ENCODE peak calls at places on chromosomes 4 and X, in four cellular contexts. O is Panc1, K is mesothelial cell of epicardium, X is NB4. E is an unnamed sample.

GRCh38 chrX:115449742-115450141 is 111.2 kb upstream of the PLS3 start:
- DNase-seq in O (no peak), K (no peak), X (no peak), E (no peak)

GRCh38 chr4:176981074-176981473 is 188.4 kb upstream of the VEGFC start:
- DNase-seq in O (no peak), K (no peak), X (peak), E (no peak)

GRCh38 chr4:139392797-139393196 is 61.1 kb upstream of the RAB33B start:
- DNase-seq in O (no peak), K (no peak), X (no peak), E (no peak)

GRCh38 chr4:5137226-5137625 is 85.9 kb downstream of the STK32B start:
- DNase-seq in O (no peak), K (no peak), X (no peak), E (no peak)

GRCh38 chrX:102067966-102068723 is 57.3 kb upstream of the TCEAL2 start:
- DNase-seq in O (peak), K (no peak), X (peak), E (peak)

GRCh38 chr4:814312-814850 is 11.5 kb downstream of the CPLX1 start:
- DNase-seq in O (no peak), K (no peak), X (no peak), E (no peak)

GRCh38 chrX:77493677-77494553 is 46.7 kb downstream of the FGF16 start:
- DNase-seq in O (no peak), K (peak), X (peak), E (peak)

GRCh38 chr4:158016511-158016910 is 156.3 kb downstream of the GASK1B start:
- DNase-seq in O (no peak), K (no peak), X (no peak), E (no peak)

GRCh38 chr4:10810411-10810810 is 125.8 kb upstream of the CLNK start:
- DNase-seq in O (no peak), K (no peak), X (no peak), E (no peak)

GRCh38 chr4:83241132-83241531 is 43.5 kb downstream of the COQ2 start:
- DNase-seq in O (no peak), K (no peak), X (no peak), E (no peak)

GRCh38 chr4:91025240-91026173 is 898.3 kb downstream of the CCSER1 start:
- DNase-seq in O (no peak), K (no peak), X (no peak), E (no peak)

GRCh38 chrX:39905475-39905889 is 192.3 kb downstream of the BCOR start:
- DNase-seq in O (no peak), K (no peak), X (no peak), E (no peak)

GRCh38 chrX:41596586-41596985 is 92.2 kb upstream of the GPR34 start:
- DNase-seq in O (no peak), K (no peak), X (no peak), E (no peak)

GRCh38 chrX:71910526-71911022 is at the start of gene NHSL2:
- DNase-seq in O (no peak), K (peak), X (no peak), E (peak)

GRCh38 chr4:42965326-42965725 is 72.8 kb downstream of the GRXCR1 start:
- DNase-seq in O (no peak), K (no peak), X (peak), E (no peak)

GRCh38 chr4:73847507-73848182 is 5.5 kb upstream of the PF4V1 start:
- DNase-seq in O (no peak), K (no peak), X (peak), E (no peak)

GRCh38 chr4:6658635-6659075 is 18.2 kb downstream of the MRFAP1 start:
- DNase-seq in O (no peak), K (no peak), X (no peak), E (peak)

GRCh38 chr4:108163352-108163751 is 5.4 kb downstream of the LEF1 start:
- DNase-seq in O (no peak), K (no peak), X (no peak), E (no peak)

GRCh38 chr4:159171287-159171686 is 68.4 kb downstream of the RAPGEF2 start:
- DNase-seq in O (no peak), K (no peak), X (no peak), E (no peak)

GRCh38 chr4:105186701-105187158 is 40.1 kb downstream of the TET2 start:
- DNase-seq in O (no peak), K (no peak), X (no peak), E (peak)

GRCh38 chrX:45889471-45889870 is 655.8 kb downstream of the ZNF674 start:
- DNase-seq in O (no peak), K (no peak), X (no peak), E (no peak)

GRCh38 chr4:94256833-94257232 is 49.2 kb downstream of the SMARCAD1 start:
- DNase-seq in O (no peak), K (no peak), X (peak), E (peak)

GRCh38 chrX:150775569-150776350 is 82.6 kb downstream of the MTMR1 start:
- DNase-seq in O (no peak), K (no peak), X (no peak), E (no peak)

GRCh38 chr4:173537628-173538147 is 7.7 kb upstream of the HAND2 start:
- DNase-seq in O (no peak), K (no peak), X (peak), E (no peak)

GRCh38 chr4:156322592-156322991 is 368.9 kb upstream of the CTSO start:
- DNase-seq in O (peak), K (no peak), X (no peak), E (peak)

GRCh38 chr4:136241221-136241986 is 1290.9 kb downstream of the PCDH18 start:
- DNase-seq in O (no peak), K (no peak), X (no peak), E (no peak)

GRCh38 chrX:96102997-96103396 is 581.6 kb upstream of the DIAPH2 start:
- DNase-seq in O (no peak), K (no peak), X (no peak), E (no peak)

GRCh38 chr4:24816797-24817196 is 21.4 kb downstream of the SOD3 start:
- DNase-seq in O (no peak), K (no peak), X (peak), E (no peak)

GRCh38 chrX:120200851-120201250 is 42.4 kb downstream of the RHOXF2 start:
- DNase-seq in O (no peak), K (no peak), X (no peak), E (no peak)

GRCh38 chrX:141185366-141185765 is 8.4 kb upstream of the LDOC1 start:
- DNase-seq in O (no peak), K (no peak), X (no peak), E (no peak)

GRCh38 chr4:38114435-38114834 is 154.2 kb downstream of the PTTG2 start:
- DNase-seq in O (no peak), K (no peak), X (no peak), E (peak)

GRCh38 chr4:127781303-127782024 is 658 bp upstream of the HSPA4L start:
- DNase-seq in O (no peak), K (peak), X (no peak), E (peak)

DNA sequence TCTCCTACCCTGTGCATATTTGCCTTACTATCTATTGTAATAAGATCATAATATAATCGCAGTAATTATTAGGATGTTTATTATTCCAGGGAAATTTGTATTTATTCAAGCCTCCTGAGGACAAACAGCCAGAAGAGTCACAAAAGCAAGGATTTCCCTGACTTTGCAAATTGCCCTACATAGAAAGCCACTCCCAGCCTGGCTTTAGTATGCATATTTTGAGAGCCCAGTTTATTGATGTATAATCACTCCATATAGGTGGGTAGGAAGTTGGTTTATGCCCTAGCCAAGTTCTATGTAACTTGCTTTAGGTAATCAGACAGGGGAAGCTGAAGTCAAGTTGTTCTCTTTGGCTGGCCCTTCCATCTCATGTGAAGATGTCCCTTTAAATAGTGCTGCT is 70.7 kb upstream of the KIT start:
- DNase-seq in O (no peak), K (no peak), X (no peak), E (no peak)
- TF ChIP-seq CTCF in O (no peak), K (no peak), X (no peak), E (no peak)

DNA sequence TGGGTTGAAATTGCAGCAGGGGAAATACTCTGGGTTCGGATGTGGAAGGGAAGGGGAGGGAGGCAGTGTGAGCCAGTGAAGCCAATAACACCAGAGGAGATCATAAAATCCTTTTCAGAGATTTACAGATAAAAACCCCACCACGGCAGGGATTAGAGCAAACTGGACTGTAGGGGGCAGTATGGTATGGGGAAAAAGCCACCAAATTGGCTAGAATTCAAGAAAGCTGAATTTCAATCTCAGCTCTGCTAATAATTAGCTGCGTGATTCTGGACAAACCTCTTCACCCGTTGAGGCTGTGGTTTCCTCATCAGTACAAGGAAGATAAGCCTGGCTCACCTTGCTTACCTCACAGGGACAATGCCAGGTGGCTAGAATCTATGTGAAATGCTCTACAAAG is 108.1 kb downstream of the ATG4A start:
- DNase-seq in O (no peak), K (no peak), X (peak), E (peak)
- TF ChIP-seq CTCF in O (peak), K (peak), X (peak), E (peak)

GRCh38 chr4:188336891-188337290 is 197.7 kb downstream of the TRIML1 start:
- DNase-seq in O (no peak), K (no peak), X (no peak), E (no peak)

GRCh38 chr4:188346171-188346809 is 207.0 kb downstream of the TRIML1 start:
- DNase-seq in O (no peak), K (no peak), X (no peak), E (no peak)

GRCh38 chr4:188341428-188341827 is 202.2 kb downstream of the TRIML1 start:
- DNase-seq in O (no peak), K (no peak), X (no peak), E (no peak)
- TF ChIP-seq CTCF in O (no peak), K (no peak), X (no peak), E (no peak)

DNA sequence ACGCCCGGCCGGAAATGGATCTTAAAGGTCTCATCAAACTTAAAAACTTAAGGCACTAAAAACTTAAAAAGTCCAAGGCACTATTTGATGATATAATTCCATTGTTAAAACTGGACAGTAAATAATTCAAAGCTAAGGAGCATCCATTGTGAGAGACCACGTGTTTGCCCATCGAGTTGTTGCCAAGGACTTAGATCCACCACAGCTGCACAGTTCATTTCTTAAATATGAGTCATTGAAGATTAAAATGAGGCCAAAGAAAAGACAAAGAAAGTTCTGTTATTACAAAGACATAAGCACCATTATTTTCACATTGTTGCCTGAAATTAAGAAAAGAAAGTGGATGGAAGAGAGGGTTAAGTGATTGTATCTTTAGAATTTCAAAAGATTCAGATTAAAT is 411.5 kb upstream of the FTHL17 start:
- DNase-seq in O (no peak), K (no peak), X (no peak), E (no peak)
- TF ChIP-seq CTCF in O (no peak), K (no peak), X (no peak), E (no peak)

DNA sequence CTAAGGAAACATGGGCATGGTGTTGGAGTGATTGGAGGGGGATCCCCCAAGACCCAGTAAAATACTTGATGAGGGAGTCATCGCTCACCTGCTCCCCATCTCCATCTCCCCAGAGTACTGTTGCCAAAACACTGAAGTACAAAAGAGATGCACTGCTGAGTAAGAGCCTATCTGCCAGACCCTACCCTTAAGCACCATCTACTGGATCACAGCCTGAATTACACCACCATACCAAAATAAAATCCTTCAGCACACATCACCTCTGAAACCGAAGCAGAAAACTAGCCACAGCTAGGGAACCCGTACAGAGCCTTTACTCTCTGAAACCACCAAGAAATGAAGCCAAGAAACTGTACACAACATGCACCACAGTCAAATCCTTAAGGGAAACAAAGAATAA is 466.3 kb upstream of the ACTRT1 start:
- DNase-seq in O (no peak), K (no peak), X (peak), E (peak)
- TF ChIP-seq CTCF in O (peak), K (no peak), X (peak), E (peak)

DNA sequence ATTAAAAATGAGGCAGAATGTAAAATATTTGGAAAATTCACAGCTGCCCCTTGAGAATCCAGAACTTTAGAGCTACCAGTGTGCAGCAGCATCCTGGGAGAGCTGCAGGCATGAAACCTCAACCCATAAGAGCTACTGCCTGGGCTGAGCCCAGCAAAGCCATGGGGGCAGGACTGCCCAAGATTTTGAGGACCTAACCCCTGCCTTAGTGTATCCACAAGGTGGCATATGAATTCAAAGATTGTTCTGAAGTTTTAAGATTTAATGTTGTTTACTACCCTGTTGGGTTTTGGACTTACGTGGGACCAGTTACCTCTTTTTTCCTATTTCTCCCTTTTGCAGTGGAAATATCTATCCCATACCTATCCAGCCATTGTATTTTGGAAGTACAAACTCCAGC is 26.4 kb downstream of the CASP6 start:
- DNase-seq in O (no peak), K (no peak), X (no peak), E (no peak)
- TF ChIP-seq CTCF in O (no peak), K (no peak), X (no peak), E (peak)

DNA sequence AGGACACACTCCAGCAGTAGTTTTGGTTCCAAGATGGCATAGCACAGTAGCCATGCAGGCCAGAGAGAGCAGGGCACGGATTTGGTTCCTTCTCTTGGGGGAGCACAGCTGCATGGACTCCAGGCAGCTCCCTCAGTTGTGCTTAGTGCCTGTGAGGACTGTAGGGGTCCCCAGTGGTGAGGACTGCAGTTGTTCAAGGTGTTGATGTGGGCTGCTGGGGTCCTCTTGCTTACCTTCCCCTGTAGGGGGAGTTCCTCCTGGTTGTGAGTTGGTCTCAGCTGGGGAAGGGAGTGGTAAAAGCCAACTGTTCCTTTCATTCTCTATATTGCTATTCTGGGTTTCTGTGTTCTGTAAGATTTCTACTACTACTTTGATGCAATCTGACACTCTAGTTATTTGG is 606.5 kb downstream of the MAGEB5 start:
- DNase-seq in O (no peak), K (no peak), X (no peak), E (no peak)
- TF ChIP-seq CTCF in O (no peak), K (no peak), X (no peak), E (no peak)

E was measured in A673.